ENCODE peak calls at places on chromosomes 13 and 19, in six cellular contexts. F is EL; D is amniotic stem cell; O is astrocyte of the spinal cord; N is activated naive CD4-positive, alpha-beta T cell treated with Interleukin-2 at 50 U/mL for 16 hours; V is Jurkat, Clone E6-1. K is an unnamed sample.

GRCh38 chr13:46903748-46904147 is 6.9 kb upstream of the HTR2A start:
- DNase-seq in F (peak), D (no peak), O (peak), N (no peak), V (no peak), K (no peak)

GRCh38 chr19:49790866-49791265 is 22.2 kb downstream of the FUZ start:
- DNase-seq in F (no peak), D (no peak), O (no peak), N (no peak), V (no peak), K (no peak)

GRCh38 chr13:47397739-47398138 is 500.9 kb upstream of the HTR2A start:
- DNase-seq in F (peak), D (no peak), O (peak), N (no peak), V (no peak), K (no peak)

GRCh38 chr19:38959618-38960017 is 15.9 kb downstream of the FBXO17 start:
- DNase-seq in F (no peak), D (no peak), O (no peak), N (no peak), V (no peak), K (no peak)

GRCh38 chr13:25136872-25137623 is 35.0 kb downstream of the AMER2 start:
- DNase-seq in F (no peak), D (no peak), O (no peak), N (no peak), V (no peak), K (no peak)

GRCh38 chr13:105804561-105805190 is 730.8 kb downstream of the EFNB2 start:
- DNase-seq in F (peak), D (peak), O (peak), N (no peak), V (no peak), K (no peak)

GRCh38 chr13:108342369-108343289 is 73.1 kb downstream of the TNFSF13B start:
- DNase-seq in F (peak), D (no peak), O (peak), N (no peak), V (peak), K (no peak)

GRCh38 chr13:44136693-44137268 is 236.8 kb upstream of the SERP2 start:
- DNase-seq in F (peak), D (no peak), O (no peak), N (no peak), V (no peak), K (no peak)

GRCh38 chr13:73018336-73018735 is 40.5 kb upstream of the KLF5 start:
- DNase-seq in F (peak), D (no peak), O (peak), N (no peak), V (no peak), K (no peak)

GRCh38 chr13:40385858-40386180 is 280.6 kb downstream of the FOXO1 start:
- DNase-seq in F (no peak), D (no peak), O (no peak), N (no peak), V (no peak), K (no peak)

GRCh38 chr13:72050251-72050650 is 183.2 kb upstream of the DACH1 start:
- DNase-seq in F (no peak), D (no peak), O (no peak), N (no peak), V (no peak), K (no peak)

GRCh38 chr13:100533588-100534041 is 55.0 kb downstream of the GGACT start:
- DNase-seq in F (no peak), D (no peak), O (no peak), N (no peak), V (no peak), K (no peak)

GRCh38 chr19:10961763-10962536 is 1.1 kb downstream of the SMARCA4 start:
- DNase-seq in F (peak), D (no peak), O (peak), N (no peak), V (no peak), K (no peak)

GRCh38 chr19:17506745-17507144 is 4.7 kb upstream of the PGLS start:
- DNase-seq in F (no peak), D (no peak), O (no peak), N (no peak), V (no peak), K (no peak)